ENCODE peak calls at places on chromosomes 6 and 20, in five cellular contexts. Y, S, K, I and W are unnamed samples.

GRCh38 chr20:34388000-34388399 is 24.9 kb downstream of the ITCH start:
- DNase-seq in K (no peak), Y (no peak), I (no peak), S (peak; percentile 81), W (peak; percentile 69)

GRCh38 chr6:158314737-158315136 is 2.5 kb downstream of the TULP4 start:
- DNase-seq in I (no peak), K (no peak), Y (no peak), S (no peak), W (no peak)

GRCh38 chr6:63272397-63272796 is 47.4 kb downstream of the LGSN start:
- DNase-seq in Y (no peak), I (no peak), K (no peak), S (peak; percentile 47), W (peak; percentile 14)

GRCh38 chr6:31356216-31356945 is 598 bp downstream of the HLA-B start:
- DNase-seq in Y (peak; percentile 48), S (peak; percentile 29), I (no peak), K (peak; percentile 21), W (no peak)

GRCh38 chr6:13164316-13164715 is 164.0 kb downstream of the TBC1D7 start:
- DNase-seq in K (no peak), Y (no peak), I (no peak), S (no peak), W (no peak)

GRCh38 chr6:127058027-127058426 is 60.4 kb upstream of the RSPO3 start:
- DNase-seq in K (no peak), I (no peak), S (peak; percentile 56), Y (no peak), W (peak; percentile 59)

GRCh38 chr20:58536289-58536688 is 21.1 kb upstream of the APCDD1L start:
- DNase-seq in S (no peak), K (no peak), Y (no peak), I (no peak), W (no peak)

GRCh38 chr6:28633445-28634215 is 107.9 kb downstream of the GPX5 start:
- DNase-seq in K (no peak), S (peak; percentile 32), I (no peak), Y (no peak), W (no peak)

GRCh38 chr6:33160728-33161323 is 31.4 kb downstream of the COL11A2 start:
- DNase-seq in S (peak; percentile 23), K (no peak), I (no peak), Y (peak; percentile 24), W (peak; percentile 49)

GRCh38 chr6:21808045-21808470 is 214.5 kb downstream of the SOX4 start:
- DNase-seq in S (peak; percentile 85), Y (no peak), I (no peak), K (no peak), W (peak; percentile 69)

GRCh38 chr6:33613794-33614166 is 7.3 kb upstream of the ITPR3 start:
- DNase-seq in I (no peak), S (peak; percentile 78), K (no peak), Y (no peak), W (peak; percentile 63)

GRCh38 chr6:123118811-123119210 is 122.8 kb downstream of the CLVS2 start:
- DNase-seq in I (no peak), S (peak; percentile 55), K (no peak), Y (no peak), W (peak; percentile 4)

GRCh38 chr6:143015300-143015706 is 45.4 kb upstream of the AIG1 start:
- DNase-seq in I (no peak), S (peak; percentile 11), Y (no peak), K (no peak), W (no peak)

GRCh38 chr20:5720696-5721095 is 29.5 kb upstream of the SHLD1 start:
- DNase-seq in Y (no peak), I (no peak), K (no peak), S (no peak), W (no peak)

GRCh38 chr20:3993109-3993508 is 22.2 kb downstream of the RNF24 start:
- DNase-seq in K (no peak), S (no peak), I (no peak), Y (no peak), W (no peak)

GRCh38 chr6:126172151-126172550 is 167.8 kb upstream of the CENPW start:
- DNase-seq in K (no peak), I (no peak), S (no peak), Y (no peak), W (no peak)

GRCh38 chr20:61640171-61640570 is 388.1 kb downstream of the CDH4 start:
- DNase-seq in Y (no peak), S (no peak), I (no peak), K (no peak), W (no peak)

GRCh38 chr6:28906674-28907073 is 17.1 kb downstream of the TRIM27 start:
- DNase-seq in Y (no peak), S (no peak), I (no peak), K (no peak), W (no peak)

GRCh38 chr6:36660771-36661471 is 17.6 kb upstream of the CDKN1A start:
- DNase-seq in Y (no peak), K (no peak), S (peak; percentile 51), I (no peak), W (no peak)

GRCh38 chr6:42431877-42432276 is 19.8 kb downstream of the TRERF1 start:
- DNase-seq in S (no peak), I (no peak), K (no peak), Y (no peak), W (no peak)